ENCODE peak calls at places on chromosomes 12 and 14, in ten cellular contexts. Z, Q, J, S, X, D, E, H, C and Y are unnamed samples.

GRCh38 chr14:49796025-49796424 is 28.1 kb downstream of the KLHDC2 start:
- DNase-seq in Z (no peak), Q (no peak), J (no peak), S (no peak), X (no peak), D (no peak), E (peak; percentile 12), H (no peak), C (no peak), Y (no peak)

GRCh38 chr14:61754627-61755381 is 7.4 kb upstream of the SNAPC1 start:
- DNase-seq in Z (no peak), Q (no peak), J (no peak), S (no peak), X (no peak), D (no peak), E (peak; percentile 43), H (no peak), C (peak; percentile 70), Y (no peak)

GRCh38 chr12:101552277-101552676 is 42.5 kb upstream of the MYBPC1 start:
- DNase-seq in Z (no peak), Q (no peak), J (peak; percentile 61), S (no peak), X (no peak), D (no peak), E (peak; percentile 38), H (no peak), C (peak; percentile 43), Y (no peak)

GRCh38 chr14:96502621-96503251 is 554 bp downstream of the PAPOLA start:
- DNase-seq in Z (no peak), Q (no peak), J (peak; percentile 63), S (no peak), X (no peak), D (peak; percentile 60), E (peak; percentile 31), H (no peak), C (peak; percentile 20), Y (peak; percentile 50)

GRCh38 chr14:73116079-73116665 is 20.1 kb upstream of the PSEN1 start:
- DNase-seq in Z (no peak), Q (no peak), J (no peak), S (no peak), X (no peak), D (no peak), E (no peak), H (no peak), C (no peak), Y (no peak)

GRCh38 chr12:39610626-39611025 is 9.0 kb downstream of the ABCD2 start:
- DNase-seq in Z (no peak), Q (no peak), J (no peak), S (no peak), X (no peak), D (no peak), E (no peak), H (no peak), C (no peak), Y (no peak)

GRCh38 chr14:89190779-89191513 is 226.1 kb downstream of the FOXN3 start:
- DNase-seq in Z (no peak), Q (no peak), J (no peak), S (no peak), X (no peak), D (no peak), E (no peak), H (no peak), C (no peak), Y (no peak)

GRCh38 chr14:37559386-37559785 is 35.7 kb downstream of the FOXA1 start:
- DNase-seq in Z (no peak), Q (no peak), J (no peak), S (no peak), X (no peak), D (no peak), E (peak; percentile 9), H (no peak), C (peak; percentile 13), Y (no peak)

GRCh38 chr12:58347188-58347587 is 405.8 kb downstream of the ATP23 start:
- DNase-seq in Z (no peak), Q (no peak), J (no peak), S (no peak), X (no peak), D (no peak), E (no peak), H (no peak), C (no peak), Y (no peak)

GRCh38 chr14:48792376-48793024 is 793.7 kb downstream of the RPS29 start:
- DNase-seq in Z (no peak), Q (no peak), J (no peak), S (no peak), X (no peak), D (no peak), E (no peak), H (no peak), C (no peak), Y (no peak)

GRCh38 chr14:55532645-55533309 is 47.2 kb upstream of the KTN1 start:
- DNase-seq in Z (no peak), Q (no peak), J (no peak), S (no peak), X (no peak), D (no peak), E (no peak), H (no peak), C (no peak), Y (no peak)

GRCh38 chr12:50166776-50167025 is 468 bp downstream of the CERS5 start:
- DNase-seq in Z (peak; percentile 26), Q (no peak), J (peak; percentile 52), S (no peak), X (peak; percentile 78), D (no peak), E (no peak), H (no peak), C (no peak), Y (peak; percentile 32)

GRCh38 chr14:75885829-75886228 is 96.0 kb downstream of the TGFB3 start:
- DNase-seq in Z (no peak), Q (no peak), J (no peak), S (no peak), X (no peak), D (no peak), E (peak; percentile 86), H (no peak), C (peak; percentile 92), Y (no peak)

GRCh38 chr12:44774815-44775411 is 101.2 kb downstream of the NELL2 start:
- DNase-seq in Z (peak; percentile 42), Q (no peak), J (peak; percentile 25), S (peak; percentile 39), X (peak; percentile 73), D (peak; percentile 0), E (peak; percentile 18), H (peak; percentile 59), C (peak; percentile 2), Y (no peak)

GRCh38 chr12:13503094-13503835 is 306.7 kb downstream of the EMP1 start:
- DNase-seq in Z (no peak), Q (no peak), J (no peak), S (no peak), X (no peak), D (no peak), E (no peak), H (no peak), C (no peak), Y (no peak)

GRCh38 chr14:25055998-25056687 is 6.2 kb upstream of the STXBP6 start:
- DNase-seq in Z (no peak), Q (no peak), J (no peak), S (no peak), X (no peak), D (no peak), E (peak; percentile 63), H (no peak), C (peak; percentile 59), Y (no peak)

GRCh38 chr12:52232916-52233461 is at the start of gene KRT7:
- DNase-seq in Z (no peak), Q (no peak), J (no peak), S (no peak), X (no peak), D (no peak), E (no peak), H (no peak), C (no peak), Y (no peak)

GRCh38 chr12:102848832-102849231 is 68.2 kb downstream of the PAH start:
- DNase-seq in Z (no peak), Q (no peak), J (no peak), S (no peak), X (no peak), D (no peak), E (no peak), H (no peak), C (no peak), Y (no peak)

GRCh38 chr12:54593135-54593534 is 4.7 kb upstream of the PPP1R1A start:
- DNase-seq in Z (no peak), Q (no peak), J (no peak), S (no peak), X (no peak), D (no peak), E (peak; percentile 35), H (no peak), C (no peak), Y (no peak)

GRCh38 chr14:75566321-75566720 is 12.1 kb upstream of the FLVCR2 start:
- DNase-seq in Z (peak; percentile 80), Q (no peak), J (no peak), S (no peak), X (peak; percentile 82), D (no peak), E (peak; percentile 14), H (no peak), C (peak; percentile 5), Y (no peak)

GRCh38 chr12:47207005-47207717 is 127.4 kb upstream of the AMIGO2 start:
- DNase-seq in Z (no peak), Q (no peak), J (no peak), S (no peak), X (peak; percentile 57), D (no peak), E (no peak), H (peak; percentile 55), C (no peak), Y (no peak)

GRCh38 chr14:69968151-69968550 is 88.9 kb downstream of the SMOC1 start:
- DNase-seq in Z (no peak), Q (no peak), J (no peak), S (no peak), X (no peak), D (no peak), E (no peak), H (no peak), C (no peak), Y (no peak)

GRCh38 chr14:92160619-92161018 is 38.9 kb downstream of the CPSF2 start:
- DNase-seq in Z (no peak), Q (no peak), J (peak; percentile 27), S (no peak), X (no peak), D (no peak), E (peak; percentile 90), H (no peak), C (peak; percentile 86), Y (no peak)

GRCh38 chr14:90545966-90546751 is 149.3 kb downstream of the CALM1 start:
- DNase-seq in Z (no peak), Q (no peak), J (peak; percentile 39), S (no peak), X (no peak), D (no peak), E (no peak), H (no peak), C (peak; percentile 19), Y (peak; percentile 55)

GRCh38 chr12:68113644-68114043 is 45.9 kb downstream of the IFNG start:
- DNase-seq in Z (peak; percentile 19), Q (no peak), J (no peak), S (no peak), X (peak; percentile 58), D (no peak), E (no peak), H (no peak), C (no peak), Y (no peak)

GRCh38 chr12:130775953-130776856 is 60.1 kb upstream of the RIMBP2 start:
- DNase-seq in Z (peak; percentile 68), Q (no peak), J (peak; percentile 64), S (peak; percentile 49), X (peak; percentile 80), D (no peak), E (peak; percentile 82), H (peak; percentile 39), C (peak; percentile 81), Y (no peak)

GRCh38 chr12:3523058-3523457 is 32.1 kb downstream of the PRMT8 start:
- DNase-seq in Z (no peak), Q (no peak), J (no peak), S (no peak), X (no peak), D (no peak), E (peak; percentile 18), H (no peak), C (no peak), Y (no peak)

GRCh38 chr14:99936738-99937474 is 128.3 kb upstream of the EVL start:
- DNase-seq in Z (no peak), Q (no peak), J (no peak), S (no peak), X (no peak), D (no peak), E (no peak), H (no peak), C (no peak), Y (no peak)